ENCODE peak calls at places on chromosomes 13 and 19, in eight cellular contexts. One of them, this sample, is unnamed.

GRCh38 chr13:110113284-110113764 is 193.6 kb downstream of the COL4A1 start:
- DNase-seq in T-cell: no peak
- DNase-seq in amniotic stem cell: peak
- DNase-seq in midbrain: no peak
- DNase-seq in stimulated activated CD4-positive, alpha-beta T cell treated with anti-CD3 and anti-CD28 coated beads, Interleukin-1b, Interleukin-23, amount 100 ng/mL, for 1 hour: no peak
- DNase-seq in stomach: no peak
- DNase-seq in NT2/D1: no peak
- DNase-seq in dorsolateral prefrontal cortex: no peak
- DNase-seq in this sample: no peak

GRCh38 chr19:17623224-17623935 is 64.8 kb downstream of the UNC13A start:
- DNase-seq in midbrain: no peak
- DNase-seq in T-cell: no peak
- DNase-seq in stimulated activated CD4-positive, alpha-beta T cell treated with anti-CD3 and anti-CD28 coated beads, Interleukin-1b, Interleukin-23, amount 100 ng/mL, for 1 hour: no peak
- DNase-seq in amniotic stem cell: no peak
- DNase-seq in dorsolateral prefrontal cortex: no peak
- DNase-seq in NT2/D1: no peak
- DNase-seq in stomach: no peak
- DNase-seq in this sample: no peak

GRCh38 chr19:30256510-30256850 is 115.7 kb upstream of the ZNF536 start:
- DNase-seq in amniotic stem cell: no peak
- DNase-seq in midbrain: no peak
- DNase-seq in NT2/D1: no peak
- DNase-seq in dorsolateral prefrontal cortex: no peak
- DNase-seq in stomach: no peak
- DNase-seq in stimulated activated CD4-positive, alpha-beta T cell treated with anti-CD3 and anti-CD28 coated beads, Interleukin-1b, Interleukin-23, amount 100 ng/mL, for 1 hour: no peak
- DNase-seq in T-cell: no peak
- DNase-seq in this sample: no peak

GRCh38 chr19:4694211-4694987 is 24.3 kb upstream of the MYDGF start:
- DNase-seq in stomach: peak
- DNase-seq in dorsolateral prefrontal cortex: peak
- DNase-seq in NT2/D1: no peak
- DNase-seq in stimulated activated CD4-positive, alpha-beta T cell treated with anti-CD3 and anti-CD28 coated beads, Interleukin-1b, Interleukin-23, amount 100 ng/mL, for 1 hour: no peak
- DNase-seq in amniotic stem cell: no peak
- DNase-seq in midbrain: peak
- DNase-seq in T-cell: no peak
- DNase-seq in this sample: no peak

GRCh38 chr13:62663767-62664166 is 1248.1 kb upstream of the PCDH20 start:
- DNase-seq in dorsolateral prefrontal cortex: no peak
- DNase-seq in amniotic stem cell: no peak
- DNase-seq in stomach: no peak
- DNase-seq in NT2/D1: no peak
- DNase-seq in T-cell: no peak
- DNase-seq in stimulated activated CD4-positive, alpha-beta T cell treated with anti-CD3 and anti-CD28 coated beads, Interleukin-1b, Interleukin-23, amount 100 ng/mL, for 1 hour: no peak
- DNase-seq in midbrain: no peak
- DNase-seq in this sample: no peak

GRCh38 chr13:50561774-50562173 is 281.7 kb downstream of the DLEU7 start:
- DNase-seq in T-cell: no peak
- DNase-seq in stomach: no peak
- DNase-seq in midbrain: no peak
- DNase-seq in NT2/D1: no peak
- DNase-seq in stimulated activated CD4-positive, alpha-beta T cell treated with anti-CD3 and anti-CD28 coated beads, Interleukin-1b, Interleukin-23, amount 100 ng/mL, for 1 hour: no peak
- DNase-seq in amniotic stem cell: no peak
- DNase-seq in dorsolateral prefrontal cortex: no peak
- DNase-seq in this sample: no peak

GRCh38 chr13:82654851-82655517 is 1227.3 kb downstream of the SLITRK1 start:
- DNase-seq in NT2/D1: no peak
- DNase-seq in stimulated activated CD4-positive, alpha-beta T cell treated with anti-CD3 and anti-CD28 coated beads, Interleukin-1b, Interleukin-23, amount 100 ng/mL, for 1 hour: no peak
- DNase-seq in T-cell: no peak
- DNase-seq in amniotic stem cell: peak
- DNase-seq in midbrain: no peak
- DNase-seq in stomach: no peak
- DNase-seq in dorsolateral prefrontal cortex: no peak
- DNase-seq in this sample: no peak

GRCh38 chr13:23428183-23428528 is 5.3 kb downstream of the SACS start:
- DNase-seq in T-cell: no peak
- DNase-seq in stimulated activated CD4-positive, alpha-beta T cell treated with anti-CD3 and anti-CD28 coated beads, Interleukin-1b, Interleukin-23, amount 100 ng/mL, for 1 hour: no peak
- DNase-seq in amniotic stem cell: no peak
- DNase-seq in midbrain: no peak
- DNase-seq in dorsolateral prefrontal cortex: no peak
- DNase-seq in stomach: no peak
- DNase-seq in NT2/D1: no peak
- DNase-seq in this sample: no peak

GRCh38 chr13:100875392-100876043 is 200.9 kb upstream of the TMTC4 start:
- DNase-seq in stomach: no peak
- DNase-seq in stimulated activated CD4-positive, alpha-beta T cell treated with anti-CD3 and anti-CD28 coated beads, Interleukin-1b, Interleukin-23, amount 100 ng/mL, for 1 hour: no peak
- DNase-seq in amniotic stem cell: peak
- DNase-seq in NT2/D1: no peak
- DNase-seq in midbrain: no peak
- DNase-seq in T-cell: no peak
- DNase-seq in dorsolateral prefrontal cortex: no peak
- DNase-seq in this sample: no peak

GRCh38 chr19:49420227-49420626 is 3.0 kb downstream of the PTH2 start:
- DNase-seq in stomach: no peak
- DNase-seq in midbrain: no peak
- DNase-seq in dorsolateral prefrontal cortex: no peak
- DNase-seq in NT2/D1: no peak
- DNase-seq in stimulated activated CD4-positive, alpha-beta T cell treated with anti-CD3 and anti-CD28 coated beads, Interleukin-1b, Interleukin-23, amount 100 ng/mL, for 1 hour: no peak
- DNase-seq in T-cell: no peak
- DNase-seq in amniotic stem cell: no peak
- DNase-seq in this sample: no peak

GRCh38 chr13:79973533-79973963 is 367.4 kb downstream of the SPRY2 start:
- DNase-seq in stomach: no peak
- DNase-seq in midbrain: no peak
- DNase-seq in stimulated activated CD4-positive, alpha-beta T cell treated with anti-CD3 and anti-CD28 coated beads, Interleukin-1b, Interleukin-23, amount 100 ng/mL, for 1 hour: no peak
- DNase-seq in NT2/D1: no peak
- DNase-seq in dorsolateral prefrontal cortex: no peak
- DNase-seq in T-cell: no peak
- DNase-seq in amniotic stem cell: no peak
- DNase-seq in this sample: no peak

GRCh38 chr13:35470671-35471465 is 5.6 kb downstream of the MAB21L1 start:
- DNase-seq in stimulated activated CD4-positive, alpha-beta T cell treated with anti-CD3 and anti-CD28 coated beads, Interleukin-1b, Interleukin-23, amount 100 ng/mL, for 1 hour: no peak
- DNase-seq in stomach: no peak
- DNase-seq in NT2/D1: no peak
- DNase-seq in amniotic stem cell: peak
- DNase-seq in midbrain: peak
- DNase-seq in T-cell: no peak
- DNase-seq in dorsolateral prefrontal cortex: no peak
- DNase-seq in this sample: peak

GRCh38 chr19:35267818-35268545 is 780 bp upstream of the USF2 start:
- DNase-seq in NT2/D1: no peak
- DNase-seq in midbrain: peak
- DNase-seq in stimulated activated CD4-positive, alpha-beta T cell treated with anti-CD3 and anti-CD28 coated beads, Interleukin-1b, Interleukin-23, amount 100 ng/mL, for 1 hour: peak
- DNase-seq in stomach: peak
- DNase-seq in T-cell: peak
- DNase-seq in dorsolateral prefrontal cortex: no peak
- DNase-seq in amniotic stem cell: peak
- DNase-seq in this sample: peak

GRCh38 chr13:83794627-83795026 is 87.6 kb downstream of the SLITRK1 start:
- DNase-seq in amniotic stem cell: no peak
- DNase-seq in T-cell: no peak
- DNase-seq in stimulated activated CD4-positive, alpha-beta T cell treated with anti-CD3 and anti-CD28 coated beads, Interleukin-1b, Interleukin-23, amount 100 ng/mL, for 1 hour: no peak
- DNase-seq in NT2/D1: no peak
- DNase-seq in stomach: no peak
- DNase-seq in midbrain: no peak
- DNase-seq in dorsolateral prefrontal cortex: no peak
- DNase-seq in this sample: no peak

GRCh38 chr13:23644527-23644926 is 74.3 kb downstream of the TNFRSF19 start:
- DNase-seq in amniotic stem cell: no peak
- DNase-seq in dorsolateral prefrontal cortex: no peak
- DNase-seq in T-cell: no peak
- DNase-seq in NT2/D1: no peak
- DNase-seq in midbrain: no peak
- DNase-seq in stomach: no peak
- DNase-seq in stimulated activated CD4-positive, alpha-beta T cell treated with anti-CD3 and anti-CD28 coated beads, Interleukin-1b, Interleukin-23, amount 100 ng/mL, for 1 hour: no peak
- DNase-seq in this sample: no peak

GRCh38 chr13:40777957-40778235 is 6.9 kb upstream of the MRPS31 start:
- DNase-seq in stomach: no peak
- DNase-seq in T-cell: no peak
- DNase-seq in NT2/D1: no peak
- DNase-seq in amniotic stem cell: no peak
- DNase-seq in stimulated activated CD4-positive, alpha-beta T cell treated with anti-CD3 and anti-CD28 coated beads, Interleukin-1b, Interleukin-23, amount 100 ng/mL, for 1 hour: no peak
- DNase-seq in midbrain: no peak
- DNase-seq in dorsolateral prefrontal cortex: no peak
- DNase-seq in this sample: no peak

GRCh38 chr13:52924241-52925148 is 76.1 kb upstream of the PCDH8 start:
- DNase-seq in NT2/D1: no peak
- DNase-seq in midbrain: no peak
- DNase-seq in amniotic stem cell: no peak
- DNase-seq in T-cell: no peak
- DNase-seq in stomach: no peak
- DNase-seq in stimulated activated CD4-positive, alpha-beta T cell treated with anti-CD3 and anti-CD28 coated beads, Interleukin-1b, Interleukin-23, amount 100 ng/mL, for 1 hour: no peak
- DNase-seq in dorsolateral prefrontal cortex: no peak
- DNase-seq in this sample: no peak

GRCh38 chr19:55254625-55254977 is 4.2 kb downstream of the PPP6R1 start:
- DNase-seq in midbrain: no peak
- DNase-seq in NT2/D1: no peak
- DNase-seq in T-cell: no peak
- DNase-seq in stimulated activated CD4-positive, alpha-beta T cell treated with anti-CD3 and anti-CD28 coated beads, Interleukin-1b, Interleukin-23, amount 100 ng/mL, for 1 hour: no peak
- DNase-seq in dorsolateral prefrontal cortex: no peak
- DNase-seq in amniotic stem cell: no peak
- DNase-seq in stomach: no peak
- DNase-seq in this sample: no peak

GRCh38 chr13:48125794-48126228 is 30.9 kb upstream of the MED4 start:
- DNase-seq in stimulated activated CD4-positive, alpha-beta T cell treated with anti-CD3 and anti-CD28 coated beads, Interleukin-1b, Interleukin-23, amount 100 ng/mL, for 1 hour: no peak
- DNase-seq in stomach: no peak
- DNase-seq in T-cell: no peak
- DNase-seq in NT2/D1: no peak
- DNase-seq in amniotic stem cell: no peak
- DNase-seq in dorsolateral prefrontal cortex: no peak
- DNase-seq in midbrain: peak
- DNase-seq in this sample: no peak

GRCh38 chr19:10643166-10643967 is 10.8 kb upstream of the ILF3 start:
- DNase-seq in dorsolateral prefrontal cortex: no peak
- DNase-seq in stimulated activated CD4-positive, alpha-beta T cell treated with anti-CD3 and anti-CD28 coated beads, Interleukin-1b, Interleukin-23, amount 100 ng/mL, for 1 hour: no peak
- DNase-seq in T-cell: no peak
- DNase-seq in amniotic stem cell: no peak
- DNase-seq in midbrain: no peak
- DNase-seq in stomach: no peak
- DNase-seq in NT2/D1: no peak
- DNase-seq in this sample: no peak

GRCh38 chr13:114064516-114065140 is 67.8 kb downstream of the RASA3 start:
- DNase-seq in midbrain: peak
- DNase-seq in amniotic stem cell: no peak
- DNase-seq in T-cell: no peak
- DNase-seq in dorsolateral prefrontal cortex: peak
- DNase-seq in NT2/D1: no peak
- DNase-seq in stimulated activated CD4-positive, alpha-beta T cell treated with anti-CD3 and anti-CD28 coated beads, Interleukin-1b, Interleukin-23, amount 100 ng/mL, for 1 hour: no peak
- DNase-seq in stomach: peak
- DNase-seq in this sample: no peak

GRCh38 chr19:1063030-1063908 is 3.7 kb upstream of the ARHGAP45 start:
- DNase-seq in amniotic stem cell: no peak
- DNase-seq in stimulated activated CD4-positive, alpha-beta T cell treated with anti-CD3 and anti-CD28 coated beads, Interleukin-1b, Interleukin-23, amount 100 ng/mL, for 1 hour: no peak
- DNase-seq in dorsolateral prefrontal cortex: no peak
- DNase-seq in midbrain: no peak
- DNase-seq in stomach: no peak
- DNase-seq in T-cell: peak
- DNase-seq in NT2/D1: no peak
- DNase-seq in this sample: no peak

GRCh38 chr13:26534036-26534726 is 23.3 kb upstream of the WASF3 start:
- DNase-seq in NT2/D1: no peak
- DNase-seq in T-cell: no peak
- DNase-seq in amniotic stem cell: no peak
- DNase-seq in dorsolateral prefrontal cortex: no peak
- DNase-seq in midbrain: no peak
- DNase-seq in stomach: no peak
- DNase-seq in stimulated activated CD4-positive, alpha-beta T cell treated with anti-CD3 and anti-CD28 coated beads, Interleukin-1b, Interleukin-23, amount 100 ng/mL, for 1 hour: no peak
- DNase-seq in this sample: no peak

GRCh38 chr13:93670858-93671257 is 444.3 kb downstream of the GPC6 start:
- DNase-seq in stimulated activated CD4-positive, alpha-beta T cell treated with anti-CD3 and anti-CD28 coated beads, Interleukin-1b, Interleukin-23, amount 100 ng/mL, for 1 hour: no peak
- DNase-seq in dorsolateral prefrontal cortex: no peak
- DNase-seq in stomach: no peak
- DNase-seq in midbrain: no peak
- DNase-seq in NT2/D1: no peak
- DNase-seq in amniotic stem cell: no peak
- DNase-seq in T-cell: no peak
- DNase-seq in this sample: no peak

GRCh38 chr13:25733061-25733491 is 318.7 kb downstream of the SHISA2 start:
- DNase-seq in amniotic stem cell: no peak
- DNase-seq in NT2/D1: no peak
- DNase-seq in stomach: no peak
- DNase-seq in T-cell: no peak
- DNase-seq in stimulated activated CD4-positive, alpha-beta T cell treated with anti-CD3 and anti-CD28 coated beads, Interleukin-1b, Interleukin-23, amount 100 ng/mL, for 1 hour: no peak
- DNase-seq in midbrain: no peak
- DNase-seq in dorsolateral prefrontal cortex: no peak
- DNase-seq in this sample: no peak

GRCh38 chr19:55490478-55491436 is 2.5 kb downstream of the SSC5D start:
- DNase-seq in dorsolateral prefrontal cortex: no peak
- DNase-seq in stomach: no peak
- DNase-seq in midbrain: no peak
- DNase-seq in stimulated activated CD4-positive, alpha-beta T cell treated with anti-CD3 and anti-CD28 coated beads, Interleukin-1b, Interleukin-23, amount 100 ng/mL, for 1 hour: no peak
- DNase-seq in T-cell: no peak
- DNase-seq in amniotic stem cell: no peak
- DNase-seq in NT2/D1: no peak
- DNase-seq in this sample: no peak

GRCh38 chr19:29501816-29502580 is 23.8 kb upstream of the VSTM2B start:
- DNase-seq in midbrain: no peak
- DNase-seq in NT2/D1: no peak
- DNase-seq in T-cell: no peak
- DNase-seq in stimulated activated CD4-positive, alpha-beta T cell treated with anti-CD3 and anti-CD28 coated beads, Interleukin-1b, Interleukin-23, amount 100 ng/mL, for 1 hour: no peak
- DNase-seq in dorsolateral prefrontal cortex: no peak
- DNase-seq in amniotic stem cell: no peak
- DNase-seq in stomach: no peak
- DNase-seq in this sample: no peak

GRCh38 chr13:30045916-30046704 is 195.7 kb upstream of the UBL3 start:
- DNase-seq in NT2/D1: no peak
- DNase-seq in stomach: no peak
- DNase-seq in midbrain: no peak
- DNase-seq in stimulated activated CD4-positive, alpha-beta T cell treated with anti-CD3 and anti-CD28 coated beads, Interleukin-1b, Interleukin-23, amount 100 ng/mL, for 1 hour: no peak
- DNase-seq in amniotic stem cell: peak
- DNase-seq in T-cell: no peak
- DNase-seq in dorsolateral prefrontal cortex: no peak
- DNase-seq in this sample: no peak

GRCh38 chr13:32254416-32254815 is 60.7 kb downstream of the ZAR1L start:
- DNase-seq in stimulated activated CD4-positive, alpha-beta T cell treated with anti-CD3 and anti-CD28 coated beads, Interleukin-1b, Interleukin-23, amount 100 ng/mL, for 1 hour: no peak
- DNase-seq in amniotic stem cell: no peak
- DNase-seq in T-cell: no peak
- DNase-seq in NT2/D1: no peak
- DNase-seq in dorsolateral prefrontal cortex: no peak
- DNase-seq in stomach: no peak
- DNase-seq in midbrain: no peak
- DNase-seq in this sample: no peak

GRCh38 chr19:41889896-41890295 is 6.9 kb downstream of the ARHGEF1 start:
- DNase-seq in dorsolateral prefrontal cortex: no peak
- DNase-seq in amniotic stem cell: no peak
- DNase-seq in NT2/D1: no peak
- DNase-seq in stimulated activated CD4-positive, alpha-beta T cell treated with anti-CD3 and anti-CD28 coated beads, Interleukin-1b, Interleukin-23, amount 100 ng/mL, for 1 hour: no peak
- DNase-seq in midbrain: no peak
- DNase-seq in T-cell: no peak
- DNase-seq in stomach: no peak
- DNase-seq in this sample: no peak

GRCh38 chr19:7926021-7926726 is at the start of gene CTXN1:
- DNase-seq in T-cell: peak
- DNase-seq in amniotic stem cell: no peak
- DNase-seq in dorsolateral prefrontal cortex: no peak
- DNase-seq in midbrain: peak
- DNase-seq in stimulated activated CD4-positive, alpha-beta T cell treated with anti-CD3 and anti-CD28 coated beads, Interleukin-1b, Interleukin-23, amount 100 ng/mL, for 1 hour: peak
- DNase-seq in NT2/D1: no peak
- DNase-seq in stomach: peak
- DNase-seq in this sample: peak